ENCODE peak calls at places on chromosomes 6 and 20, in five cellular contexts. One of them, this sample, is unnamed.

GRCh38 chr20:62972270-62973032 is 19.9 kb downstream of the SLC17A9 start:
- DNase-seq in H9: peak; percentile 89
- DNase-seq in trophoblast cell: peak; percentile 79
- DNase-seq in H1: peak; percentile 38
- DNase-seq in mesenchymal stem cell: peak; percentile 80
- DNase-seq in this sample: peak; percentile 80

GRCh38 chr6:33620584-33621395 is at the start of gene ITPR3:
- DNase-seq in H9: peak; percentile 68
- DNase-seq in mesenchymal stem cell: peak; percentile 64
- DNase-seq in trophoblast cell: no peak
- DNase-seq in H1: no peak
- DNase-seq in this sample: no peak

GRCh38 chr6:142802124-142802523 is 142.9 kb downstream of the HIVEP2 start:
- DNase-seq in mesenchymal stem cell: peak; percentile 96
- DNase-seq in H1: no peak
- DNase-seq in trophoblast cell: peak; percentile 86
- DNase-seq in H9: no peak
- DNase-seq in this sample: no peak

GRCh38 chr6:30767158-30767943 is 23.0 kb upstream of the IER3 start:
- DNase-seq in mesenchymal stem cell: no peak
- DNase-seq in trophoblast cell: no peak
- DNase-seq in H1: no peak
- DNase-seq in H9: no peak
- DNase-seq in this sample: no peak

GRCh38 chr6:118764766-118765165 is 113.4 kb upstream of the CEP85L start:
- DNase-seq in trophoblast cell: no peak
- DNase-seq in H1: no peak
- DNase-seq in H9: peak; percentile 2
- DNase-seq in mesenchymal stem cell: no peak
- DNase-seq in this sample: no peak

GRCh38 chr6:131949909-131950766 is 1.0 kb downstream of the CCN2 start:
- DNase-seq in H9: peak; percentile 84
- DNase-seq in mesenchymal stem cell: peak; percentile 93
- DNase-seq in H1: no peak
- DNase-seq in trophoblast cell: peak; percentile 60
- DNase-seq in this sample: peak; percentile 69

GRCh38 chr20:9068232-9068781 is 580 bp upstream of the PLCB4 start:
- DNase-seq in H1: no peak
- DNase-seq in mesenchymal stem cell: peak; percentile 50
- DNase-seq in trophoblast cell: peak; percentile 8
- DNase-seq in H9: peak; percentile 69
- DNase-seq in this sample: peak; percentile 63

GRCh38 chr6:126312013-126312665 is 27.8 kb upstream of the CENPW start:
- DNase-seq in trophoblast cell: no peak
- DNase-seq in H1: no peak
- DNase-seq in mesenchymal stem cell: peak; percentile 21
- DNase-seq in H9: peak; percentile 27
- DNase-seq in this sample: no peak

GRCh38 chr20:17889226-17889625 is 79.4 kb downstream of the SNX5 start:
- DNase-seq in mesenchymal stem cell: peak; percentile 29
- DNase-seq in H1: no peak
- DNase-seq in H9: no peak
- DNase-seq in trophoblast cell: peak; percentile 52
- DNase-seq in this sample: no peak

GRCh38 chr6:108945686-108946158 is 97.5 kb downstream of the ARMC2 start:
- DNase-seq in trophoblast cell: no peak
- DNase-seq in H1: no peak
- DNase-seq in mesenchymal stem cell: no peak
- DNase-seq in H9: peak; percentile 54
- DNase-seq in this sample: no peak

GRCh38 chr6:36674942-36675341 is 3.6 kb upstream of the CDKN1A start:
- DNase-seq in trophoblast cell: no peak
- DNase-seq in H1: no peak
- DNase-seq in mesenchymal stem cell: peak; percentile 14
- DNase-seq in H9: no peak
- DNase-seq in this sample: no peak

GRCh38 chr6:36668601-36669390 is 9.7 kb upstream of the CDKN1A start:
- DNase-seq in trophoblast cell: no peak
- DNase-seq in mesenchymal stem cell: no peak
- DNase-seq in H9: no peak
- DNase-seq in H1: no peak
- DNase-seq in this sample: no peak

GRCh38 chr6:36670271-36670670 is 8.2 kb upstream of the CDKN1A start:
- DNase-seq in H9: no peak
- DNase-seq in H1: no peak
- DNase-seq in trophoblast cell: no peak
- DNase-seq in mesenchymal stem cell: no peak
- DNase-seq in this sample: no peak

GRCh38 chr6:36673882-36674281 is 4.6 kb upstream of the CDKN1A start:
- DNase-seq in H9: no peak
- DNase-seq in mesenchymal stem cell: no peak
- DNase-seq in trophoblast cell: no peak
- DNase-seq in H1: no peak
- DNase-seq in this sample: no peak

DNA sequence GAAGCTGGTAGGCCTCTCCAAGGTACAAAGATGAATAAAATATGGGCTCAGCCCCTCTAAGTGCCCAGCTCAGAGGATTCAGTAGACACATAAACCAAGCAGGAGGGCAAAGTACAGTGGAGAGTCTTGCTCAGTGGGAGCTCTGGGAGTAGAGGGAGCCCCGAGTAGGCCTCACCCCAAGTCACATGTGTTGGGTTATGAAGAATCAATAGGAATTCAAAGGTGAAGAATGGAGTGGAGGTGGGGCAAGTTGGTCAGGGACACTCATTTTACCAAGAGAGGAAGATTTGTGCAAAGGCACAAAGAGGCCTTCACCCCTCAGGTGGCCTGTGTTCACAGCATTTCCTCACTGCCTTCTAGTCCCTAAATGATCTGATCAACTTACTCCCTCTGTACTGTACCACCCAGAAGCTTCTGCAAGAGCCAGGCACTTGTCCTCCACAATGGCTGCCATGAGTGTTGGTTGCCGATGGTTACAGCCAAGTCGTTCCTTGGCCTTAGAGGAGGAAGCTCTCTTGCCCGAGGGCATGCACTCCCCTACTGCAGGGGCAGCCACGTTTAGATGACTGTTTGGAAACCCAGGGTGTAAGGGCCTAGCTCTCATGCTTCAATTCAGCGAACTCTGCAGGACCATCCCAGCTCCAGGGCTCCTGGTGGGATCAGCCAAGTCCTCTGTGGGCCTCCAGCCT is 6.7 kb upstream of the CDKN1A start:
- DNase-seq in H1: no peak
- DNase-seq in H9: no peak
- DNase-seq in trophoblast cell: no peak
- DNase-seq in mesenchymal stem cell: no peak
- DNase-seq in this sample: no peak
- H2BK120ac ChIP-seq in H1: peak overlapping the region; percentile 7
- H2BK120ac ChIP-seq in H9: no peak overlapping the region
- H2BK120ac ChIP-seq in trophoblast cell: no peak overlapping the region
- H2BK120ac ChIP-seq in mesenchymal stem cell: no peak overlapping the region
- H2BK120ac ChIP-seq in this sample: no peak overlapping the region

GRCh38 chr6:163813979-163814493 is 399.5 kb downstream of the QKI start:
- DNase-seq in mesenchymal stem cell: peak; percentile 2
- DNase-seq in H9: no peak
- DNase-seq in trophoblast cell: no peak
- DNase-seq in H1: no peak
- DNase-seq in this sample: no peak
- H2AK5ac ChIP-seq in mesenchymal stem cell: no peak overlapping the region
- H2AK5ac ChIP-seq in H9: no peak overlapping the region
- H2AK5ac ChIP-seq in trophoblast cell: no peak overlapping the region
- H2AK5ac ChIP-seq in H1: no peak overlapping the region
- H2AK5ac ChIP-seq in this sample: no peak overlapping the region

GRCh38 chr6:150565945-150566344 is 33.7 kb upstream of the PLEKHG1 start:
- DNase-seq in H9: no peak
- DNase-seq in trophoblast cell: no peak
- DNase-seq in mesenchymal stem cell: no peak
- DNase-seq in H1: no peak
- DNase-seq in this sample: no peak
- H2BK12ac ChIP-seq in H9: no peak overlapping the region
- H2BK12ac ChIP-seq in trophoblast cell: no peak overlapping the region
- H2BK12ac ChIP-seq in mesenchymal stem cell: no peak overlapping the region
- H2BK12ac ChIP-seq in H1: no peak overlapping the region
- H2BK12ac ChIP-seq in this sample: no peak overlapping the region

GRCh38 chr6:169162249-169162967 is 91.2 kb downstream of the THBS2 start:
- DNase-seq in H1: no peak
- DNase-seq in trophoblast cell: no peak
- DNase-seq in mesenchymal stem cell: no peak
- DNase-seq in H9: no peak
- DNase-seq in this sample: no peak
- H2BK120ac ChIP-seq in H1: no peak overlapping the region
- H2BK120ac ChIP-seq in trophoblast cell: peak overlapping the region; percentile 10
- H2BK120ac ChIP-seq in mesenchymal stem cell: no peak overlapping the region
- H2BK120ac ChIP-seq in H9: no peak overlapping the region
- H2BK120ac ChIP-seq in this sample: no peak overlapping the region

DNA sequence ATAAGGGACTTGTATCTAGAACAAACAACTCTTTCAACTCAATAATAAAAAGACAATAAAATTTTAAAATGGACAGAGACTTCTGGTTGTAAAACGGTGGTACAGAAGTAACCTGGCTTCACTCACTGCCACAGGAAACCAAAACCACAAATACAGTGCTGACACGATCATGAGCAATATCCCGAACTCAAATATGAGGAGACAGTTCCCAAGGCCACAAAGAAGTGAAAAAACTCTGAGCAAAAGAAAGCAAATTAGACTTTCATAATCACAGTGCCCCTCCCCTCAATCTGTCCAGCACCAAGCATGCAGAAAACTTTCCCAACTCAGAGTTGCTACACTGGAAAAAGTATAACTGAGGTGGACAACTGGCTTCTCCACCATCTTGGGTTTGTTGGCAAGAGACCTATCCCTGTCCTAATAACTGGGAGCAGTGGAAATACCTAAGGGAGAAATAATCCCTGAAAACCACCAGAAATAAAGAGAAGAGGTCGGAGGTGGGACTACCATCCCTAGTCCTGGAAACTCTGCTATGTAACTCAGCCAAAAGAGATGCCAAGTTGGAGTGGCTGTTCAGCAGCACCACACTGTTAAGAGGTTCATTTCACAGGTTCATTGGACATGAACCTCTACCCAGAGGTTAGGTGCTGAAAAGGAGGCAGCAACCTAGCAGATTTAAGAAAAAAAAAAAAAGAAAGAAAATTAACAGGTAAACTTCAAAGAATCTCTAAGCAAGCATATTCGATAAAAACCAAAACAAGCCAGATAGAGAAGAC is 55.5 kb downstream of the REV3L start:
- DNase-seq in mesenchymal stem cell: peak; percentile 91
- DNase-seq in trophoblast cell: no peak
- DNase-seq in H1: no peak
- DNase-seq in H9: no peak
- DNase-seq in this sample: no peak
- H2AK5ac ChIP-seq in mesenchymal stem cell: peak overlapping the region; percentile 4
- H2AK5ac ChIP-seq in trophoblast cell: no peak overlapping the region
- H2AK5ac ChIP-seq in H1: no peak overlapping the region
- H2AK5ac ChIP-seq in H9: no peak overlapping the region
- H2AK5ac ChIP-seq in this sample: no peak overlapping the region